ENCODE peak calls at places on chromosome 22, in four cellular contexts. F is neuronal stem cell, Z is PC-3, K is NB4. S is an unnamed sample.

GRCh38 chr22:19040581-19041402 is 81.4 kb downstream of the DGCR2 start:
- DNase-seq in F (no peak), Z (no peak), K (no peak), S (no peak)

GRCh38 chr22:36056980-36057379 is 28.4 kb upstream of the RBFOX2 start:
- DNase-seq in F (no peak), Z (peak), K (no peak), S (no peak)

GRCh38 chr22:29394931-29395581 is 6.7 kb upstream of the AP1B1 start:
- DNase-seq in F (peak), Z (peak), K (peak), S (no peak)

GRCh38 chr22:42637555-42637954 is 2.8 kb downstream of the ATP5MGL start:
- DNase-seq in F (no peak), Z (no peak), K (no peak), S (no peak)

GRCh38 chr22:38032681-38033521 is 24.3 kb upstream of the PICK1 start:
- DNase-seq in F (no peak), Z (no peak), K (peak), S (no peak)

GRCh38 chr22:48827228-48827810 is 1000.4 kb downstream of the BRD1 start:
- DNase-seq in F (no peak), Z (peak), K (no peak), S (no peak)

GRCh38 chr22:48832592-48832991 is 995.1 kb downstream of the BRD1 start:
- DNase-seq in F (no peak), Z (no peak), K (peak), S (no peak)

GRCh38 chr22:44309137-44309536 is 3.6 kb downstream of the SHISAL1 start:
- DNase-seq in F (no peak), Z (peak), K (peak), S (peak)

GRCh38 chr22:28560005-28560742 is 119.5 kb downstream of the TTC28 start:
- DNase-seq in F (no peak), Z (peak), K (peak), S (peak)

GRCh38 chr22:48169227-48169626 is 1406.8 kb downstream of the TBC1D22A start:
- DNase-seq in F (no peak), Z (no peak), K (no peak), S (no peak)

GRCh38 chr22:36017661-36018091 is 10.9 kb downstream of the RBFOX2 start:
- DNase-seq in F (no peak), Z (no peak), K (peak), S (no peak)

GRCh38 chr22:45083659-45084305 is 74.0 kb upstream of the PHF21B start:
- DNase-seq in F (no peak), Z (peak), K (no peak), S (no peak)

GRCh38 chr22:37472418-37473006 is 13.7 kb downstream of the MFNG start:
- DNase-seq in F (no peak), Z (peak), K (peak), S (no peak)

GRCh38 chr22:35039625-35040024 is 26.3 kb upstream of the ISX start:
- DNase-seq in F (no peak), Z (no peak), K (no peak), S (no peak)

GRCh38 chr22:29787371-29787980 is 20.3 kb downstream of the UQCR10 start:
- DNase-seq in F (no peak), Z (peak), K (no peak), S (no peak)

GRCh38 chr22:31139866-31140716 is at the start of gene PLA2G3:
- DNase-seq in F (peak), Z (no peak), K (no peak), S (no peak)

GRCh38 chr22:17717708-17718107 is 56.6 kb downstream of the BID start:
- DNase-seq in F (no peak), Z (no peak), K (no peak), S (no peak)

GRCh38 chr22:37448521-37449150 is 21.4 kb upstream of the ELFN2 start:
- DNase-seq in F (no peak), Z (no peak), K (no peak), S (no peak)

GRCh38 chr22:20238567-20239062 is 29.5 kb downstream of the RTN4R start:
- DNase-seq in F (peak), Z (peak), K (peak), S (no peak)

GRCh38 chr22:20240900-20241299 is 27.2 kb downstream of the RTN4R start:
- DNase-seq in F (no peak), Z (no peak), K (no peak), S (no peak)

GRCh38 chr22:20241579-20242392 is 26.3 kb downstream of the RTN4R start:
- DNase-seq in F (no peak), Z (no peak), K (peak), S (no peak)

GRCh38 chr22:20239063-20239950 is 28.8 kb downstream of the RTN4R start:
- DNase-seq in F (no peak), Z (no peak), K (peak), S (no peak)

DNA sequence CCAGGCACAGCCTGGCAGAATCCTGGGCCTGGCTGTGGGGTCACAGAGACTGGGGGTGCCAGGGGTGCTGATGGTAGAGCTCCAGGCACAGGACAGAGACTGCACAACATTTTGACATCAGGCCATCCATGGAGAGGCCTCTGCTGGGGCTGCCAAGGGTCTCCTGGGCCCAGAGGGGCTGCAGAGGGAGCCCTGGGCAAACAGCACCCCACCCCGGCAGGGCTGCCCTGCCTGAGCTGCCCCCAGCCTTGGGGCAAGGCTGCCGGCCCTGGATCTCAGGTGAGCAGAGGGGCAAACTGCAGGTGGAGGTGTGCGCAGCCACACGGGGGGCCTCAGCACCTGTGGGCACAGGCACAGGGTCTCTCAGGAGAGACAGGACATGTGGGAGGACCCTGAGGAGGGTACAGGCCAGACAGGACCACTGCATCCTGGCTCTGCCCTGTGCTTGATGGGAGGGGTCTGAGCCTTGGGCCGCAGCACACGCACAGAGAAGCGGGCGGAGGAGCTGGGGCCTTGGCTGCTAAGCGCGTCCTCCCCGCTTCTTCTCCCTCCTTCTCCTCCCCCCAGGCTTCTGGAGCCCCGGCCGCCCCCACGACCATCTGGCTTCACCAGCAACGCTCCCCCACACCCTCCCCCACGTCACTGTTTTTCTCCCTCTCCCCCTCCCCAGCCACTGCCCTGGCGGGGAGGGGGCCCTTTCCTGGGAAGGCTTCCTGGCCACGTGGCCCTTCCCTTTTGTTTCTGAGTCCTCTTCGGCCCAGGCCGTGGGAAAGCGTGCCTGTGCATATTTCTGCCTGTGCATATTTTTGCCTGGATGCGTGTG is 28.0 kb downstream of the RTN4R start:
- DNase-seq in F (peak), Z (no peak), K (peak), S (no peak)
- H3K4me3 ChIP-seq in F (no peak), Z (no peak), K (peak), S (no peak)

GRCh38 chr22:22865311-22866072 is 22.1 kb upstream of the IGLL5 start:
- DNase-seq in F (no peak), Z (no peak), K (no peak), S (no peak)
- H3K4me3 ChIP-seq in F (no peak), Z (no peak), K (no peak), S (no peak)

GRCh38 chr22:39518124-39518786 is 2.1 kb upstream of the ATF4 start:
- DNase-seq in F (no peak), Z (no peak), K (no peak), S (no peak)
- H3K4me3 ChIP-seq in F (peak), Z (peak), K (peak), S (no peak)

DNA sequence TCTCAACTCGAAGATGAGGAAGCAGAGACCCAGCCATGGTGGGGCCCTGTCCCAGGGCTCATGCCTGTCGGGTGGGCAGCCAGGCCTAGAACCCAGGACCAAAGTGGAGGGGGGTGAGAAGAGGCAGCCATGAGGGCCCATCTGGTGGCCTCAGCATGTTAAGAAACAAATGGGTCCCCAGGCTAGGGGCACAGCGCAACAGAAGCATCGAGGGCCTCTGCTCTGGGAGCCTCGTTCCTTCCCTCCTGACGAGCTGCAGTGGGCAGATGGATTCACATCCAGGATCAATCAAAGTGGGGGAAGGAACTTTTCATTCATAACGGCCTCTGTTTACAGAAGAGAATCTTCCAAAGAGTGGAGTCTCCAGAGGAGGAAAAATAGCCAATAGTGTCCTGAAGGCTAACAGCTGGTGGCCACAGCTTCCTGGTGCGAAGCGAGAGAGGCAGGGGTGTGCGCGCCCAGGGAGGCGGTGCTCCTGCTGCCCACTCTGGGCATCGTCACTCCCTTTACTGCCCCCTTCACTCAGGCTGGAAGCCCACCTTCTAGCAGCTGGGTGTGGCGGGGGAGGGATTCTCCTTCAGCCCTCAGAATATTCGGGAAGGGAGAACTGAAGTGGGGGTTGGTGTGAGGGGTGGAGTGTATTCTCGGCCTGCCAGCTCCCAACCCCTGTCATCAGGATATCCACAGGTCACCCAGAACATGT is 4.3 kb downstream of the CBX7 start:
- DNase-seq in F (no peak), Z (no peak), K (no peak), S (no peak)
- H3K4me3 ChIP-seq in F (no peak), Z (no peak), K (no peak), S (no peak)

GRCh38 chr22:46579751-46580449 is 40.3 kb upstream of the GRAMD4 start:
- DNase-seq in F (no peak), Z (no peak), K (peak), S (no peak)
- H3K4me3 ChIP-seq in F (no peak), Z (no peak), K (no peak), S (no peak)

GRCh38 chr22:39299829-39300178 is 19.6 kb downstream of the RPL3 start:
- DNase-seq in F (no peak), Z (no peak), K (peak), S (no peak)
- H3K4me3 ChIP-seq in F (peak), Z (no peak), K (no peak), S (no peak)

S was measured in AG04449.